ENCODE peak calls at places on chromosomes 7 and 10, in ten cellular contexts. One of them, this sample, is unnamed.

GRCh38 chr7:100860702-100861615 is 6.2 kb upstream of the TRIP6 start:
- DNase-seq in suprapubic skin: no peak
- DNase-seq in hypothalamus: no peak
- DNase-seq in NCI-H1105 treated with DMSO at 0.1 percent for 48 hours: no peak
- DNase-seq in activated CD4-positive, alpha-beta T cell treated with anti-CD3 and anti-CD28 coated beads, Interleukin-2, amount 10 ng/mL, durations not matched to agents 7 days and 5 days: no peak
- DNase-seq in stimulated activated CD8-positive, alpha-beta memory T cell treated with anti-CD3 and anti-CD28 coated beads, Interleukin-7, amount 100 ng/mL, for 48 hours: no peak
- DNase-seq in nephron progenitor cell: no peak
- DNase-seq in fibroblast of mammary gland: no peak
- DNase-seq in B cell: no peak
- DNase-seq in HFFc6: no peak
- DNase-seq in this sample: no peak

GRCh38 chr10:5589963-5590511 is 65.3 kb downstream of the CALML3 start:
- DNase-seq in nephron progenitor cell: no peak
- DNase-seq in fibroblast of mammary gland: peak; percentile 35
- DNase-seq in NCI-H1105 treated with DMSO at 0.1 percent for 48 hours: no peak
- DNase-seq in hypothalamus: no peak
- DNase-seq in stimulated activated CD8-positive, alpha-beta memory T cell treated with anti-CD3 and anti-CD28 coated beads, Interleukin-7, amount 100 ng/mL, for 48 hours: no peak
- DNase-seq in B cell: no peak
- DNase-seq in HFFc6: peak; percentile 28
- DNase-seq in suprapubic skin: no peak
- DNase-seq in activated CD4-positive, alpha-beta T cell treated with anti-CD3 and anti-CD28 coated beads, Interleukin-2, amount 10 ng/mL, durations not matched to agents 7 days and 5 days: no peak
- DNase-seq in this sample: no peak

GRCh38 chr10:34744590-34744989 is 70.5 kb downstream of the PARD3 start:
- DNase-seq in nephron progenitor cell: no peak
- DNase-seq in activated CD4-positive, alpha-beta T cell treated with anti-CD3 and anti-CD28 coated beads, Interleukin-2, amount 10 ng/mL, durations not matched to agents 7 days and 5 days: no peak
- DNase-seq in suprapubic skin: no peak
- DNase-seq in B cell: no peak
- DNase-seq in HFFc6: no peak
- DNase-seq in NCI-H1105 treated with DMSO at 0.1 percent for 48 hours: no peak
- DNase-seq in stimulated activated CD8-positive, alpha-beta memory T cell treated with anti-CD3 and anti-CD28 coated beads, Interleukin-7, amount 100 ng/mL, for 48 hours: no peak
- DNase-seq in fibroblast of mammary gland: no peak
- DNase-seq in hypothalamus: no peak
- DNase-seq in this sample: no peak

GRCh38 chr10:122344741-122345258 is 29.7 kb upstream of the PLEKHA1 start:
- DNase-seq in HFFc6: peak; percentile 39
- DNase-seq in nephron progenitor cell: no peak
- DNase-seq in stimulated activated CD8-positive, alpha-beta memory T cell treated with anti-CD3 and anti-CD28 coated beads, Interleukin-7, amount 100 ng/mL, for 48 hours: no peak
- DNase-seq in hypothalamus: no peak
- DNase-seq in B cell: no peak
- DNase-seq in fibroblast of mammary gland: peak; percentile 83
- DNase-seq in activated CD4-positive, alpha-beta T cell treated with anti-CD3 and anti-CD28 coated beads, Interleukin-2, amount 10 ng/mL, durations not matched to agents 7 days and 5 days: no peak
- DNase-seq in suprapubic skin: no peak
- DNase-seq in NCI-H1105 treated with DMSO at 0.1 percent for 48 hours: no peak
- DNase-seq in this sample: no peak

GRCh38 chr7:155493744-155494538 is 36.0 kb downstream of the EN2 start:
- DNase-seq in stimulated activated CD8-positive, alpha-beta memory T cell treated with anti-CD3 and anti-CD28 coated beads, Interleukin-7, amount 100 ng/mL, for 48 hours: no peak
- DNase-seq in activated CD4-positive, alpha-beta T cell treated with anti-CD3 and anti-CD28 coated beads, Interleukin-2, amount 10 ng/mL, durations not matched to agents 7 days and 5 days: no peak
- DNase-seq in NCI-H1105 treated with DMSO at 0.1 percent for 48 hours: no peak
- DNase-seq in fibroblast of mammary gland: no peak
- DNase-seq in suprapubic skin: no peak
- DNase-seq in nephron progenitor cell: no peak
- DNase-seq in HFFc6: no peak
- DNase-seq in B cell: no peak
- DNase-seq in hypothalamus: no peak
- DNase-seq in this sample: no peak

GRCh38 chr10:5685764-5686240 is 1.2 kb downstream of the TASOR2 start:
- DNase-seq in suprapubic skin: no peak
- DNase-seq in HFFc6: no peak
- DNase-seq in activated CD4-positive, alpha-beta T cell treated with anti-CD3 and anti-CD28 coated beads, Interleukin-2, amount 10 ng/mL, durations not matched to agents 7 days and 5 days: no peak
- DNase-seq in NCI-H1105 treated with DMSO at 0.1 percent for 48 hours: no peak
- DNase-seq in hypothalamus: no peak
- DNase-seq in nephron progenitor cell: no peak
- DNase-seq in B cell: no peak
- DNase-seq in stimulated activated CD8-positive, alpha-beta memory T cell treated with anti-CD3 and anti-CD28 coated beads, Interleukin-7, amount 100 ng/mL, for 48 hours: no peak
- DNase-seq in fibroblast of mammary gland: peak; percentile 24
- DNase-seq in this sample: no peak

GRCh38 chr7:137880432-137880831 is 33.7 kb upstream of the DGKI start:
- DNase-seq in fibroblast of mammary gland: peak; percentile 93
- DNase-seq in suprapubic skin: no peak
- DNase-seq in B cell: no peak
- DNase-seq in nephron progenitor cell: no peak
- DNase-seq in stimulated activated CD8-positive, alpha-beta memory T cell treated with anti-CD3 and anti-CD28 coated beads, Interleukin-7, amount 100 ng/mL, for 48 hours: no peak
- DNase-seq in hypothalamus: no peak
- DNase-seq in NCI-H1105 treated with DMSO at 0.1 percent for 48 hours: no peak
- DNase-seq in HFFc6: peak; percentile 84
- DNase-seq in activated CD4-positive, alpha-beta T cell treated with anti-CD3 and anti-CD28 coated beads, Interleukin-2, amount 10 ng/mL, durations not matched to agents 7 days and 5 days: no peak
- DNase-seq in this sample: no peak

GRCh38 chr7:138396251-138397070 is 63.6 kb upstream of the TRIM24 start:
- DNase-seq in HFFc6: no peak
- DNase-seq in nephron progenitor cell: no peak
- DNase-seq in NCI-H1105 treated with DMSO at 0.1 percent for 48 hours: peak; percentile 21
- DNase-seq in activated CD4-positive, alpha-beta T cell treated with anti-CD3 and anti-CD28 coated beads, Interleukin-2, amount 10 ng/mL, durations not matched to agents 7 days and 5 days: no peak
- DNase-seq in hypothalamus: no peak
- DNase-seq in fibroblast of mammary gland: no peak
- DNase-seq in suprapubic skin: no peak
- DNase-seq in B cell: no peak
- DNase-seq in stimulated activated CD8-positive, alpha-beta memory T cell treated with anti-CD3 and anti-CD28 coated beads, Interleukin-7, amount 100 ng/mL, for 48 hours: no peak
- DNase-seq in this sample: peak; percentile 47

GRCh38 chr7:7183833-7184463 is 1.6 kb downstream of the C1GALT1 start:
- DNase-seq in HFFc6: no peak
- DNase-seq in nephron progenitor cell: no peak
- DNase-seq in fibroblast of mammary gland: no peak
- DNase-seq in activated CD4-positive, alpha-beta T cell treated with anti-CD3 and anti-CD28 coated beads, Interleukin-2, amount 10 ng/mL, durations not matched to agents 7 days and 5 days: no peak
- DNase-seq in suprapubic skin: no peak
- DNase-seq in stimulated activated CD8-positive, alpha-beta memory T cell treated with anti-CD3 and anti-CD28 coated beads, Interleukin-7, amount 100 ng/mL, for 48 hours: no peak
- DNase-seq in NCI-H1105 treated with DMSO at 0.1 percent for 48 hours: no peak
- DNase-seq in B cell: no peak
- DNase-seq in hypothalamus: no peak
- DNase-seq in this sample: no peak

GRCh38 chr10:119667562-119668328 is 16.6 kb downstream of the BAG3 start:
- DNase-seq in fibroblast of mammary gland: peak; percentile 96
- DNase-seq in nephron progenitor cell: peak; percentile 17
- DNase-seq in NCI-H1105 treated with DMSO at 0.1 percent for 48 hours: no peak
- DNase-seq in B cell: no peak
- DNase-seq in HFFc6: peak; percentile 98
- DNase-seq in stimulated activated CD8-positive, alpha-beta memory T cell treated with anti-CD3 and anti-CD28 coated beads, Interleukin-7, amount 100 ng/mL, for 48 hours: no peak
- DNase-seq in suprapubic skin: no peak
- DNase-seq in activated CD4-positive, alpha-beta T cell treated with anti-CD3 and anti-CD28 coated beads, Interleukin-2, amount 10 ng/mL, durations not matched to agents 7 days and 5 days: no peak
- DNase-seq in hypothalamus: no peak
- DNase-seq in this sample: peak; percentile 62

GRCh38 chr7:111436608-111437007 is 125.7 kb downstream of the IMMP2L start:
- DNase-seq in NCI-H1105 treated with DMSO at 0.1 percent for 48 hours: no peak
- DNase-seq in HFFc6: no peak
- DNase-seq in stimulated activated CD8-positive, alpha-beta memory T cell treated with anti-CD3 and anti-CD28 coated beads, Interleukin-7, amount 100 ng/mL, for 48 hours: no peak
- DNase-seq in nephron progenitor cell: no peak
- DNase-seq in B cell: no peak
- DNase-seq in fibroblast of mammary gland: no peak
- DNase-seq in hypothalamus: no peak
- DNase-seq in suprapubic skin: no peak
- DNase-seq in activated CD4-positive, alpha-beta T cell treated with anti-CD3 and anti-CD28 coated beads, Interleukin-2, amount 10 ng/mL, durations not matched to agents 7 days and 5 days: no peak
- DNase-seq in this sample: no peak

GRCh38 chr7:10889266-10889898 is 84.3 kb upstream of the PHF14 start:
- DNase-seq in stimulated activated CD8-positive, alpha-beta memory T cell treated with anti-CD3 and anti-CD28 coated beads, Interleukin-7, amount 100 ng/mL, for 48 hours: peak; percentile 8
- DNase-seq in hypothalamus: no peak
- DNase-seq in B cell: peak; percentile 41
- DNase-seq in suprapubic skin: no peak
- DNase-seq in activated CD4-positive, alpha-beta T cell treated with anti-CD3 and anti-CD28 coated beads, Interleukin-2, amount 10 ng/mL, durations not matched to agents 7 days and 5 days: peak; percentile 50
- DNase-seq in nephron progenitor cell: peak; percentile 18
- DNase-seq in NCI-H1105 treated with DMSO at 0.1 percent for 48 hours: peak; percentile 73
- DNase-seq in fibroblast of mammary gland: peak; percentile 62
- DNase-seq in HFFc6: peak; percentile 20
- DNase-seq in this sample: peak; percentile 47

GRCh38 chr10:5508161-5508604 is 8.8 kb upstream of the CALML5 start:
- DNase-seq in activated CD4-positive, alpha-beta T cell treated with anti-CD3 and anti-CD28 coated beads, Interleukin-2, amount 10 ng/mL, durations not matched to agents 7 days and 5 days: no peak
- DNase-seq in fibroblast of mammary gland: no peak
- DNase-seq in B cell: no peak
- DNase-seq in stimulated activated CD8-positive, alpha-beta memory T cell treated with anti-CD3 and anti-CD28 coated beads, Interleukin-7, amount 100 ng/mL, for 48 hours: no peak
- DNase-seq in hypothalamus: no peak
- DNase-seq in suprapubic skin: no peak
- DNase-seq in HFFc6: no peak
- DNase-seq in nephron progenitor cell: no peak
- DNase-seq in NCI-H1105 treated with DMSO at 0.1 percent for 48 hours: no peak
- DNase-seq in this sample: no peak

This sample was measured in ecto neural progenitor cell.